ENCODE peak calls at places on chromosome 17, in five cellular contexts. Q is HepG2, M is HEK293T, H is NT2/D1, T is H1. W is an unnamed sample.

GRCh38 chr17:752620-753219 is 656 bp upstream of the GEMIN4 start:
- DNase-seq in Q (no peak), M (peak), H (no peak), T (no peak), W (no peak)

GRCh38 chr17:70661342-70662222 is 492.2 kb downstream of the KCNJ2 start:
- DNase-seq in Q (no peak), M (peak), H (no peak), T (no peak), W (no peak)

GRCh38 chr17:57574040-57574513 is 171.0 kb downstream of the CCDC182 start:
- DNase-seq in Q (no peak), M (no peak), H (no peak), T (no peak), W (no peak)

GRCh38 chr17:16199093-16199492 is 16.2 kb downstream of the NCOR1 start:
- DNase-seq in Q (no peak), M (no peak), H (no peak), T (no peak), W (no peak)

GRCh38 chr17:49910094-49910857 is 58.7 kb upstream of the DLX4 start:
- DNase-seq in Q (no peak), M (no peak), H (no peak), T (no peak), W (no peak)

GRCh38 chr17:41692722-41693521 is 4.2 kb downstream of the EIF1 start:
- DNase-seq in Q (no peak), M (no peak), H (no peak), T (no peak), W (no peak)

GRCh38 chr17:2064147-2064489 is 9.2 kb downstream of the HIC1 start:
- DNase-seq in Q (no peak), M (no peak), H (no peak), T (no peak), W (no peak)

GRCh38 chr17:72974605-72975232 is 117.8 kb downstream of the SLC39A11 start:
- DNase-seq in Q (peak), M (no peak), H (no peak), T (no peak), W (no peak)

GRCh38 chr17:48610282-48611211 is at the start of gene HOXB7:
- DNase-seq in Q (no peak), M (no peak), H (no peak), T (no peak), W (no peak)

GRCh38 chr17:5019475-5019956 is 15.7 kb downstream of the SLC52A1 start:
- DNase-seq in Q (no peak), M (peak), H (no peak), T (no peak), W (no peak)

GRCh38 chr17:50064253-50064991 is 8.5 kb downstream of the ITGA3 start:
- DNase-seq in Q (no peak), M (no peak), H (no peak), T (no peak), W (no peak)

GRCh38 chr17:44565866-44566443 is 8.7 kb downstream of the FZD2 start:
- DNase-seq in Q (no peak), M (no peak), H (no peak), T (no peak), W (no peak)

GRCh38 chr17:68019336-68019674 is 16.2 kb upstream of the KPNA2 start:
- DNase-seq in Q (no peak), M (no peak), H (no peak), T (no peak), W (no peak)

GRCh38 chr17:36777118-36777517 is 160.2 kb upstream of the LHX1 start:
- DNase-seq in Q (no peak), M (no peak), H (no peak), T (no peak), W (no peak)

GRCh38 chr17:68567035-68567434 is 34.1 kb downstream of the FAM20A start:
- DNase-seq in Q (peak), M (no peak), H (no peak), T (no peak), W (no peak)

GRCh38 chr17:35969558-35970442 is 11.5 kb downstream of the CCL16 start:
- DNase-seq in Q (peak), M (peak), H (peak), T (peak), W (peak)

GRCh38 chr17:19727466-19728113 is 11.2 kb upstream of the SLC47A2 start:
- DNase-seq in Q (no peak), M (no peak), H (no peak), T (no peak), W (no peak)

GRCh38 chr17:5282639-5283217 is 644 bp downstream of the RABEP1 start:
- DNase-seq in Q (no peak), M (no peak), H (no peak), T (no peak), W (no peak)

GRCh38 chr17:53626286-53626685 is 196.4 kb upstream of the KIF2B start:
- DNase-seq in Q (no peak), M (no peak), H (no peak), T (no peak), W (no peak)

GRCh38 chr17:1871743-1872142 is 41.9 kb downstream of the RPA1 start:
- DNase-seq in Q (no peak), M (no peak), H (no peak), T (no peak), W (no peak)

GRCh38 chr17:55897301-55897700 is 146.4 kb downstream of the PCTP start:
- DNase-seq in Q (no peak), M (no peak), H (no peak), T (no peak), W (no peak)

GRCh38 chr17:2262146-2262587 is 41.4 kb downstream of the SMG6 start:
- DNase-seq in Q (no peak), M (no peak), H (no peak), T (no peak), W (no peak)

GRCh38 chr17:5826384-5826783 is 242.1 kb upstream of the NLRP1 start:
- DNase-seq in Q (no peak), M (no peak), H (no peak), T (no peak), W (no peak)

GRCh38 chr17:69551212-69552010 is 136.9 kb downstream of the MAP2K6 start:
- DNase-seq in Q (no peak), M (no peak), H (no peak), T (no peak), W (no peak)

GRCh38 chr17:44345497-44346026 is 460 bp downstream of the GRN start:
- DNase-seq in Q (peak), M (peak), H (peak), T (no peak), W (no peak)

DNA sequence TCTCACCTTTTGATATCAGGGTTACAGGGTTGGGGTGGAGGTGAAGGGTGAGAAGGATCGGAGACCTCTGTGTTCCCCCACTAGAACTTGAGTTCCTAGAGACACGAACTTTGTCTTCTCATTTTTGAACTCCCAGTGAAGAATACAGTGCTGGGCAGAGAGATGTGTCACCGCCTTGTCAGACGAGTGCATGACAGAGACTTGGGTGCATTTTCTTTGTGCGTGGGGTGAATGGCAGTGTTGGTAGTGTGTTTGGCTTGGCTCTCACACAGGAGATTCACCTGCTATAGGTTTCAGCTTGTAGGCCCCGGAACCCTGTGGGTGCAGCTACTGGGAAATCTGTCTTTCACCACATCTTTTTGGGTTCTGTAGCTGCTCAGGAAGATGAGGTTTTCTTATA is 40.0 kb upstream of the CCR7 start:
- DNase-seq in Q (no peak), M (no peak), H (no peak), T (no peak), W (no peak)
- TF ChIP-seq SUZ12 in Q (no peak), M (no peak), H (no peak), T (no peak), W (no peak)

GRCh38 chr17:81035389-81036127 is 607 bp downstream of the BAIAP2 start:
- DNase-seq in Q (no peak), M (no peak), H (no peak), T (no peak), W (no peak)
- TF ChIP-seq SUZ12 in Q (no peak), M (no peak), H (no peak), T (no peak), W (peak)

DNA sequence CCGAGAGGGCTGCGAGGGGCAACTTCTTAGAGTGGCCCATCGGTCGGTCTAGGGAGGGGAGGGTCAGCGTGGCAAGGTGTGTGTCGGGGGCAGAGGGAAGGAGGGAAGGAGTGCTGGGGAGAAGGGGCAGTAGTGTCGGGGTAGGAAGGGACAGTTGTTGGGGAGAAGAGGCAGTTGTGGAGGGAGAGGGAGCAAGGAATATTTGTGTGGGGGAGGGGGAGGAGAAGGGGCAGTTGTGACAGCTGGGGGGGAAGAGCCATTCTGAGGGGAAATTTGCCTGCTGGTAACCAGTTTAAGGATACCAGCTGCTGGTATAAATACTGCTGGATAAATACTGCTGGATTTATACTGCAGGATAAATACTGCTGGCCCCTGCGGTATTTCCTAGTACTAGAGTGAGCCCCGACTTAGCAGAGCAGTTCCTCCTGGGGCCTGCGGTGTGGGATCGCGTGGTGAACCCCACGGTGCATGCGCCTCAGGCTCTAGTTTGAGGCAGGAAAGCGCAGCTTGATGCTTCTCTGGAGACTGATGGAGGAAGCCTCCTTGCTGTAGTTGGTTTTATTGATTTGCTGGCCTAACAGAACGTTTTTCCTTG is 309 bp downstream of the DNAH2 start:
- DNase-seq in Q (no peak), M (no peak), H (no peak), T (no peak), W (no peak)
- TF ChIP-seq SUZ12 in Q (no peak), M (no peak), H (no peak), T (no peak), W (no peak)

DNA sequence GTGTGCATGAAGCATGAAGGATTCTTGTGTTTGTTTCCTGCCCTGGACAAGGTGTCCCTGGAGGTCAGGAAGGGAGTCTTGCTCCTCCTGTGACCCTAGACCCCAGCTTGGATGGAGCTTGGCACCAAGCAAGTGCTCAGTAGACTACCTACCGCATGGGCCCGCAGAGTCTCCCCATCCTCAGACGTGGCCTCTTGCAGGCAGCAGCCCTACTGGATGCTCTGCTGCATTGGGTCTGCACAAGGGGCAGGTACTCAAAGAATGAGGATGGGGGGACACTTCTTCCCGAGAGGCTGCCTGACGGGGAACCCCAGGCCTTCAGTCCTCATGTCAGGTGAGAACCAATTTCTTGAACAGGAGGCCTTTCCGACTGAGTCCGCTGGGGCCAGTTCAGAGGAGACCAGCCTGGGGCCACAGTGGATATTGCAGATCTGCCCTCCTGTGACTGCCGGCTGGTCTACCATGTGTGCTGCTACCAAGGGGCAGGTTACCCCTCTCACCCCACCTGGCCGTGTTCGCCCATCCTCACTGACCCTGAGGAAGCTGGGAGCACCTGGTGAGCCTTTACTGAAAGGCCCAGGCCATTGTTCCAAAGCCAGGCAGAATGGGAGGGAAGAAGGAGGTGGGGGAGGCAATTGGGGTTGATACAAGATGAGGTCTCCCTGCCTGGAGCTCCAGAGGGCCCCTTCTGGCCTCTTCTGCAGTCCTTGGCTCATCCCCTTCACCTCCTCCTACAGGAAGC is 206.3 kb downstream of the RAB11FIP4 start:
- DNase-seq in Q (no peak), M (no peak), H (no peak), T (no peak), W (no peak)
- TF ChIP-seq SUZ12 in Q (no peak), M (no peak), H (no peak), T (no peak), W (no peak)

GRCh38 chr17:63945851-63946439 is 13.8 kb upstream of the CD79B start:
- DNase-seq in Q (peak), M (no peak), H (no peak), T (no peak), W (no peak)

GRCh38 chr17:63944736-63945499 is 12.8 kb upstream of the CD79B start:
- DNase-seq in Q (no peak), M (no peak), H (no peak), T (no peak), W (no peak)

GRCh38 chr17:63942309-63942985 is 10.3 kb upstream of the CD79B start:
- DNase-seq in Q (no peak), M (no peak), H (no peak), T (no peak), W (no peak)

GRCh38 chr17:63941751-63942150 is 9.6 kb upstream of the CD79B start:
- DNase-seq in Q (no peak), M (no peak), H (no peak), T (no peak), W (no peak)

DNA sequence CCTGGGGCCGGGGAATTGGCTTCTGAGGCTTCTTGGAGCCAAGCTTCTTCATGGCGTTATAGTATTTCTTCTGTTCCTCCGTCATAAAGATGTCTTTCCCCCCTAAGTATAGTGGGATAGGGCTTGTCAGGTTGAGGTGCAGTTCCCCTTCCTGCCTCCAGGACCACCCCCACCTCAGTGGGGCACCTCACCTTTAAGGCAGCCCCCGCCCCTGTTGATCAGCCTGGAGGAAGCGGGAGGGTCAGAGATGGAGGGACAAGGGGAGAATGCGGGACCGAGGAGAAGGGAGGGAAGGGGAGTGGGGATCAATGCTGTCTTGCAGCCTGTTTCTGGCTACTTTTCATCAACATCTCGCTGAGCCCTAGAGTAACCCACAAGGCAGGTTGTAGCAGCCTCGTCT is 11.6 kb upstream of the CD79B start:
- DNase-seq in Q (no peak), M (no peak), H (no peak), T (no peak), W (no peak)
- TF ChIP-seq SUZ12 in Q (no peak), M (no peak), H (no peak), T (no peak), W (no peak)

GRCh38 chr17:3544365-3544764 is 13.2 kb downstream of the TRPV3 start:
- DNase-seq in Q (no peak), M (no peak), H (no peak), T (no peak), W (no peak)

GRCh38 chr17:3545151-3545550 is 12.5 kb downstream of the TRPV3 start:
- DNase-seq in Q (no peak), M (no peak), H (no peak), T (no peak), W (no peak)

GRCh38 chr17:3539881-3540540 is 17.6 kb downstream of the TRPV3 start:
- DNase-seq in Q (no peak), M (no peak), H (no peak), T (no peak), W (no peak)

GRCh38 chr17:3543453-3543852 is 14.2 kb downstream of the TRPV3 start:
- DNase-seq in Q (no peak), M (no peak), H (no peak), T (no peak), W (no peak)

GRCh38 chr17:3542410-3543088 is 15.1 kb downstream of the TRPV3 start:
- DNase-seq in Q (peak), M (no peak), H (no peak), T (no peak), W (no peak)
- TF ChIP-seq SUZ12 in Q (no peak), M (no peak), H (no peak), T (no peak), W (no peak)

GRCh38 chr17:65515959-65516948 is 45.2 kb downstream of the AXIN2 start:
- DNase-seq in Q (peak), M (no peak), H (no peak), T (no peak), W (no peak)

GRCh38 chr17:65518256-65518655 is 43.2 kb downstream of the AXIN2 start:
- DNase-seq in Q (no peak), M (no peak), H (no peak), T (no peak), W (no peak)

GRCh38 chr17:65514082-65514481 is 47.4 kb downstream of the AXIN2 start:
- DNase-seq in Q (no peak), M (no peak), H (no peak), T (no peak), W (no peak)

GRCh38 chr17:65515512-65515911 is 45.9 kb downstream of the AXIN2 start:
- DNase-seq in Q (no peak), M (no peak), H (no peak), T (no peak), W (no peak)

GRCh38 chr17:65514541-65514940 is 46.9 kb downstream of the AXIN2 start:
- DNase-seq in Q (no peak), M (no peak), H (no peak), T (no peak), W (no peak)
- TF ChIP-seq SUZ12 in Q (no peak), M (no peak), H (no peak), T (no peak), W (no peak)

GRCh38 chr17:30519707-30520106 is 42.5 kb downstream of the GOSR1 start:
- DNase-seq in Q (no peak), M (no peak), H (no peak), T (no peak), W (no peak)
- TF ChIP-seq SUZ12 in Q (no peak), M (no peak), H (no peak), T (no peak), W (no peak)

DNA sequence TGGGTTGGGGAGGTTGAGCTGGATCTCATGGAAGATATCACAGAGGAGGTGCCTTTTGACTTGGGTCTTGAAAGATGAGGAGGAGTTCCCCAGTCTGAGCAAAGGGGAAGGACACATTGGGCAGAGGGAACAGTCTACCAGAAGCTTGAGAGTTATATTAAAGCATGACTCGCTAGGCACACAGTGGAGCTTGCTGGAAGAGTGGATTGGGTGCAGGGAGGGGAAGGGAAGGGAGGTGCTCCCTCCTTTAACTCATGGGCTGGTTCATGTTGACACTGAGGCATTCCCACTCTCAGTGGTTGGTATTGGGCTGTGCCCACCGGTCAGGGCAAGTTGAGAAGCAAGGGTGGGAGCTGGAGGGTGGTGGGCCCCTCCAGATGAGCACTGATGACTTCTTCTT is 5.9 kb downstream of the TMEM98 start:
- DNase-seq in Q (no peak), M (no peak), H (no peak), T (no peak), W (no peak)
- TF ChIP-seq SUZ12 in Q (no peak), M (no peak), H (no peak), T (no peak), W (no peak)

W was measured in GM12878.